ENCODE peak calls at places on chromosomes 6 and 20, in five cellular contexts. K is CD4-positive, alpha-beta memory T cell; B is CD4-positive, alpha-beta T cell; D is Panc1; N is tibial nerve. G is an unnamed sample. For H3K27me3, the result is how much of the 10 kb centered on the place peaks cover.

GRCh38 chr6:35035481-35036030 is 105.6 kb downstream of the TCP11 start:
- DNase-seq in K (no peak), D (no peak), B (no peak), N (no peak), G (no peak)

GRCh38 chr20:10708342-10709185 is 34.8 kb upstream of the JAG1 start:
- DNase-seq in B (no peak), K (no peak), N (no peak), D (no peak), G (no peak)

GRCh38 chr6:34560366-34561226 is 4.5 kb upstream of the SPDEF start:
- DNase-seq in B (no peak), D (no peak), K (no peak), N (no peak), G (no peak)

GRCh38 chr6:21079468-21080048 is 514.0 kb upstream of the SOX4 start:
- DNase-seq in D (no peak), K (no peak), B (no peak), N (no peak), G (no peak)

GRCh38 chr6:16061833-16062232 is 67.1 kb upstream of the MYLIP start:
- DNase-seq in K (no peak), D (no peak), N (no peak), B (no peak), G (no peak)

GRCh38 chr6:109082178-109082577 is 12.5 kb downstream of the SESN1 start:
- DNase-seq in N (no peak), B (no peak), D (no peak), K (no peak), G (no peak)

GRCh38 chr6:101226677-101227135 is 166.8 kb upstream of the GRIK2 start:
- DNase-seq in D (no peak), B (no peak), N (no peak), K (no peak), G (peak)

GRCh38 chr20:50221501-50222323 is 31.1 kb downstream of the CEBPB start:
- DNase-seq in N (no peak), D (no peak), K (no peak), B (no peak), G (no peak)

GRCh38 chr6:107816818-107817217 is 7.3 kb downstream of the SCML4 start:
- DNase-seq in D (no peak), N (no peak), B (no peak), K (no peak), G (no peak)

GRCh38 chr6:53944538-53944937 is 149.7 kb downstream of the LRRC1 start:
- DNase-seq in N (no peak), B (no peak), K (no peak), D (no peak), G (no peak)

GRCh38 chr20:40844285-40844684 is 155.2 kb upstream of the MAFB start:
- DNase-seq in N (no peak), B (no peak), D (no peak), K (no peak), G (no peak)

GRCh38 chr6:127458817-127459216 is 372 bp downstream of the KIAA0408 start:
- DNase-seq in B (no peak), N (no peak), K (no peak), D (no peak), G (no peak)

GRCh38 chr6:30615219-30615957 is 1.7 kb downstream of the PPP1R10 start:
- DNase-seq in N (no peak), K (peak), B (no peak), D (no peak), G (no peak)

GRCh38 chr6:111361648-111362047 is 121.4 kb downstream of the REV3L start:
- DNase-seq in B (no peak), N (no peak), D (peak), K (no peak), G (peak)

GRCh38 chr6:45436544-45437440 is 59.1 kb upstream of the SUPT3H start:
- DNase-seq in K (peak), B (no peak), D (no peak), N (no peak), G (no peak)

GRCh38 chr6:128421788-128422187 is 98.6 kb downstream of the PTPRK start:
- DNase-seq in K (no peak), B (no peak), N (no peak), D (no peak), G (no peak)

GRCh38 chr20:24544371-24544770 is 74.9 kb downstream of the SYNDIG1 start:
- DNase-seq in B (no peak), D (no peak), K (no peak), N (no peak), G (no peak)

GRCh38 chr6:167748046-167748445 is 78.7 kb upstream of the AFDN start:
- DNase-seq in K (no peak), N (no peak), D (no peak), B (no peak), G (no peak)

GRCh38 chr6:26045046-26045938 is 41.9 kb upstream of the HFE start:
- DNase-seq in B (peak), N (peak), K (peak), D (peak), G (no peak)

GRCh38 chr20:215796-216195 is 11.3 kb upstream of the DEFB129 start:
- DNase-seq in K (no peak), N (no peak), D (no peak), B (no peak), G (no peak)

GRCh38 chr6:118752803-118753202 is 101.4 kb upstream of the CEP85L start:
- DNase-seq in N (no peak), D (no peak), K (no peak), B (no peak), G (no peak)

GRCh38 chr20:38291961-38292360 is 12.0 kb upstream of the BPI start:
- DNase-seq in K (no peak), B (no peak), N (no peak), D (no peak), G (no peak)

GRCh38 chr6:35415065-35415880 is 36.9 kb upstream of the FANCE start:
- DNase-seq in N (peak), D (no peak), K (peak), B (no peak), G (no peak)

GRCh38 chr6:136076496-136076895 is 173.6 kb downstream of the MTFR2 start:
- DNase-seq in N (no peak), B (no peak), D (no peak), K (no peak), G (no peak)

GRCh38 chr6:169287675-169288074 is 34.0 kb upstream of the THBS2 start:
- DNase-seq in D (no peak), B (no peak), N (no peak), K (no peak), G (no peak)

GRCh38 chr6:147662639-147663038 is 154.1 kb downstream of the SAMD5 start:
- DNase-seq in B (no peak), D (no peak), N (no peak), K (no peak), G (no peak)

GRCh38 chr6:166998256-166999144 is 697 bp upstream of the CEP43 start:
- DNase-seq in D (no peak), N (no peak), B (no peak), K (peak), G (no peak)

GRCh38 chr20:48599106-48599747 is 228.6 kb downstream of the PREX1 start:
- DNase-seq in D (no peak), B (no peak), K (no peak), N (peak), G (no peak)

DNA sequence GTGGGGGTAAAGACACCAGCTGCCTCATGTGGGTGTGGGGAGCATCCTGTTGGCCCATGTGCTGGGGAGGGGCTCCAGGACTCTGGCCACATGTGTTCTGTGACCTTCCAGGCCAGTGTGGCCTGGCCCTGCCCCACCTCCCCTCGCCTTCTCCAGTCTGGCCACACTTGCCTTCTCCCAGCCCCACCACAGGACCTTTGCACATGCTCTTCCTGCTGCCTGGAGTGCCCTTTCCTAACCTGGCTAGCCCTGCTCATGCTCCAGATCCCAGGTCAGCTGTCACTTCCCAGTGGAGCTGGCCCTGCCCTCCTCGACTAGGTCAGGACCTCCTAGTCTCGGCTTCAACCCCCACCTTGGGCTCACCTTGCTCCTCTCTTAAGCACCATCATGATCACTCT is 183.8 kb downstream of the CDH4 start:
- DNase-seq in K (no peak), B (no peak), N (no peak), D (no peak), G (no peak)
- H3K27ac ChIP-seq in K (no peak), B (no peak), N (no peak), D (no peak), G (peak)

DNA sequence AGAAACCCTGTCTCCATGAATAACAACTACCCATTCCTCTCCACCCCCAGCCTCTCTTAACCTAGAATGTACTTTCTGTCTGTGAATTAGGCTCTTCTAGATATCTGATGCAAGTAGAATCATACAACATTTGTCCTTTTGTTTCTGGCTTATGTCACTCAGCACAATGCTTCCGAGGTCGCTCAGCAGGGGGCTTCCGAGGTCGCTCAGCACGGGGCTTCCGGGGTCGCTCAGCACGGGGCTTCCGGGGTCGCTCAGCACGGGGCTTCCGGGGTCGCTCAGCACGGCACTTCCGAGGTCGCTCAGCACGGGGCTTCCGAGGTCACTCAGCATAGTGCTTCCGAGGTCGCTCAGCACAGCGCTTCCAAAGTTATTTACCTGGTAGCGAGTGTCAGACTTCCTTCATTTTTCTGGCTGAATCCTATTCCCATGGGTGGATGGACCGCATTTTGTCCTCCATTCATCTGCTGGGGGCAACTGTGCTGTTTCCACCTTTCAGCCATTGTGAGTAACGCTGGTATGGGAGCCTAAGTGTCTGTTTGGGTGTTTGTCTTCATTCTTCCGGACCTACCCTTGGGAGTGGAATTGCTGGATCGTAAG is 31.0 kb upstream of the BHLHE23 start:
- DNase-seq in N (no peak), K (no peak), B (no peak), D (no peak), G (no peak)
- H3K27me3 ChIP-seq in N (half or more), K (under half), B (under half), D (under half), G (under half)

GRCh38 chr6:13314806-13315205 is 13.5 kb downstream of the TBC1D7 start:
- DNase-seq in D (no peak), N (no peak), K (no peak), B (no peak), G (no peak)

GRCh38 chr6:13315896-13316295 is 12.4 kb downstream of the TBC1D7 start:
- DNase-seq in K (no peak), N (no peak), D (no peak), B (no peak), G (no peak)

GRCh38 chr6:13308332-13308731 is 20.0 kb downstream of the TBC1D7 start:
- DNase-seq in K (no peak), B (no peak), N (no peak), D (no peak), G (no peak)

GRCh38 chr6:13307508-13307995 is 20.8 kb downstream of the TBC1D7 start:
- DNase-seq in B (no peak), K (no peak), D (no peak), N (no peak), G (no peak)

DNA sequence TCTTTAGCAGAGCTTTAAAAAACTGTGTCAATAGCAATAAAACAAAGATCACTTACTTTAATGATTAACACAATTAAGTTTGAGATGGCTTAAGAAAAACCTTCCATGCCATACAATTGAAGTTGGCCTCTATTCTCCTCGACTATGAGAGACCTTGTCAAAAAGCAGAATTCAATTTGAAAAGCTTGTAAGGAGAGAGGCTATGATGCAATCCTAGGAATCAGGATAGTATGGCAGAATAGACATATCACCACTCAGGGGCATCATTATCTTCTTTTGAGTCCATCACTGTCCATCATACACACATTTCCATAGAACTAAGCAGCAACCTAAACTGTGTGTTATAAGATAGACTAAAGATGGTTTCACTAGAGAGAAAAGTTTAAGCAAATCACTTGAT is 17.2 kb downstream of the TBC1D7 start:
- DNase-seq in B (no peak), K (no peak), N (no peak), D (no peak), G (no peak)
- H3K27ac ChIP-seq in B (no peak), K (no peak), N (no peak), D (no peak), G (no peak)

DNA sequence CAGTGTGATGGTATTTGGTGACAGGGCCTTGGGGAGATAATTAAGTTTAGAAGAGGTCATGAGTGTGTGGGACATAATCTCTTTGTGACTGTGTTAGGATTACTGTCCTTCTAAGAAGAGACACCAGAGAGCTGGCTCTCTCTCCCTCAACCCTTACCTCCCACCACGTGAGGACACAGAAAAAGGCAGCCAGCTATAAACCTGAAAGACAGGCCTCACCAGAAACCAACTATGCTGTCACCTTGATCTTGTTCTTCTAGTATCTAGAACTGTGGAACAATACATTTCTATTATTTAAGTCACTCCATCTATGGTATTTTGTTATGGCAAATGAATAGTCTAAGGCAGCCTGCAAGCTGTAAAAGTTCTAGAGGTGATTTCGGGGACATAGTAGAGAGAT is 203.7 kb downstream of the OTOR start:
- DNase-seq in K (no peak), D (no peak), N (no peak), B (no peak), G (no peak)
- H3K27me3 ChIP-seq in K (under half), D (under half), N (under half), B (under half), G (under half)

GRCh38 chr6:75428204-75428603 is 65.4 kb downstream of the FILIP1 start:
- DNase-seq in B (no peak), N (no peak), D (no peak), K (no peak), G (no peak)
- H3K27ac ChIP-seq in B (no peak), N (no peak), D (no peak), K (no peak), G (no peak)

GRCh38 chr6:159169557-159170332 is 545 bp downstream of the FNDC1 start:
- DNase-seq in B (no peak), K (peak), D (no peak), N (no peak), G (no peak)

GRCh38 chr6:159168536-159169192 is 536 bp upstream of the FNDC1 start:
- DNase-seq in K (no peak), B (no peak), N (no peak), D (no peak), G (no peak)

GRCh38 chr6:159169193-159169555 is at the start of gene FNDC1:
- DNase-seq in N (no peak), D (no peak), B (no peak), K (peak), G (no peak)

GRCh38 chr6:159170999-159171712 is 2.0 kb downstream of the FNDC1 start:
- DNase-seq in N (no peak), D (no peak), B (no peak), K (no peak), G (no peak)

GRCh38 chr6:159170333-159170672 is 1.1 kb downstream of the FNDC1 start:
- DNase-seq in K (no peak), B (no peak), N (no peak), D (no peak), G (no peak)
- H3K27me3 ChIP-seq in K (under half), B (half or more), N (half or more), D (under half), G (under half)

DNA sequence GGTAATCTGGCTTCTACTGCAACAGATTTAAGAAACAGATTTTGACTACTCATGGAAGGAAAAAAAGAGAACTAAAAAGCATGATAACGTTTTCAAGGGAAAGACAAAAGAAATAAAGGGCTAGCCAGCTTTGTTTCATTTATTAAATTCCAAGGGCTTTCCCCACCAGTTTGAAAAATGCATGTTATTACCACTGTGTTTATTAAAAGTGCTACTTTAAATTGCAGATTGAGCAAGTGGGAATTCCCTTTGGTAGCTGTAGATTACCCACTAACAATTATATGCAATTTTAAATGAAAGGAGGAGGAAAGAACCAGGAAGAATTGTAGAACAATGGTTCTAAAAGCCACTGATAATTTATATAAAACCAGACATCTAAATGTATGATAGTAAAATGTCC is 40.6 kb upstream of the NHSL1 start:
- DNase-seq in D (no peak), K (no peak), N (no peak), B (no peak), G (no peak)
- H3K27ac ChIP-seq in D (no peak), K (no peak), N (no peak), B (no peak), G (no peak)

GRCh38 chr20:1997483-1998192 is 3.8 kb upstream of the PDYN start:
- DNase-seq in N (no peak), D (no peak), B (no peak), K (no peak), G (no peak)
- H3K27me3 ChIP-seq in N (under half), D (under half), B (under half), K (under half), G (under half)